ENCODE peak calls at places on chromosomes 4 and X, in eight cellular contexts. Y is Kasumi-1; J is NCI-H510A; C is activated naive CD8-positive, alpha-beta T cell treated with anti-CD3 and anti-CD28 coated beads for 36 hours; W is OCI-LY7; L is HTR-8/SVneo; O is H54; N is T-helper 1 cell. H is an unnamed sample.
A peak's percentile ranks its signal among the peaks of the same experiment; 100 is the strongest.

GRCh38 chr4:152099555-152099954 is 338.7 kb upstream of the GATB start:
- DNase-seq in Y (no peak), J (no peak), C (no peak), W (no peak), L (peak; percentile 23), O (no peak), N (no peak), H (no peak)

GRCh38 chr4:150181536-150181935 is 103.3 kb downstream of the DCLK2 start:
- DNase-seq in Y (peak; percentile 37), J (no peak), C (no peak), W (no peak), L (no peak), O (no peak), N (no peak), H (no peak)

GRCh38 chr4:150682126-150682525 is 100.2 kb downstream of the MAB21L2 start:
- DNase-seq in Y (no peak), J (no peak), C (no peak), W (peak; percentile 70), L (no peak), O (no peak), N (no peak), H (no peak)

GRCh38 chr4:85867281-85867680 is 392.3 kb downstream of the ARHGAP24 start:
- DNase-seq in Y (no peak), J (no peak), C (no peak), W (no peak), L (no peak), O (no peak), N (no peak), H (no peak)

GRCh38 chr4:124940387-124940786 is 227.9 kb upstream of the ANKRD50 start:
- DNase-seq in Y (no peak), J (no peak), C (no peak), W (no peak), L (peak; percentile 49), O (no peak), N (no peak), H (no peak)

GRCh38 chr4:184961693-184962092 is 56.6 kb upstream of the HELT start:
- DNase-seq in Y (no peak), J (peak; percentile 55), C (no peak), W (no peak), L (no peak), O (peak; percentile 19), N (no peak), H (no peak)

GRCh38 chr4:30721353-30722091 is 1.4 kb downstream of the PCDH7 start:
- DNase-seq in Y (no peak), J (no peak), C (no peak), W (no peak), L (peak; percentile 20), O (no peak), N (no peak), H (peak; percentile 28)

GRCh38 chr4:1903035-1903434 is 31.8 kb downstream of the NSD2 start:
- DNase-seq in Y (no peak), J (no peak), C (no peak), W (no peak), L (no peak), O (no peak), N (no peak), H (no peak)

GRCh38 chr4:4666187-4666586 is 124.3 kb upstream of the STX18 start:
- DNase-seq in Y (no peak), J (no peak), C (no peak), W (no peak), L (no peak), O (no peak), N (no peak), H (no peak)

GRCh38 chr4:91330555-91331137 is 973.1 kb upstream of the GRID2 start:
- DNase-seq in Y (no peak), J (no peak), C (no peak), W (no peak), L (no peak), O (no peak), N (no peak), H (no peak)

GRCh38 chrX:70176938-70177533 is at the start of gene DGAT2L6:
- DNase-seq in Y (no peak), J (no peak), C (no peak), W (no peak), L (no peak), O (no peak), N (no peak), H (peak; percentile 47)

GRCh38 chr4:140252742-140253555 is 99.0 kb upstream of the MAML3 start:
- DNase-seq in Y (peak; percentile 51), J (peak; percentile 26), C (peak; percentile 66), W (peak; percentile 52), L (peak; percentile 53), O (peak; percentile 35), N (peak; percentile 57), H (peak; percentile 81)

GRCh38 chrX:151875270-151876026 is 37.2 kb upstream of the MAGEA4 start:
- DNase-seq in Y (no peak), J (no peak), C (no peak), W (no peak), L (no peak), O (no peak), N (no peak), H (no peak)

GRCh38 chr4:169225812-169226211 is 44.9 kb downstream of the SH3RF1 start:
- DNase-seq in Y (peak; percentile 33), J (no peak), C (no peak), W (no peak), L (no peak), O (no peak), N (no peak), H (no peak)

GRCh38 chr4:83219344-83219990 is 65.1 kb downstream of the COQ2 start:
- DNase-seq in Y (no peak), J (peak; percentile 22), C (peak; percentile 74), W (peak; percentile 94), L (no peak), O (no peak), N (no peak), H (peak; percentile 59)

GRCh38 chr4:183396187-183396738 is 48.2 kb upstream of the CDKN2AIP start:
- DNase-seq in Y (peak; percentile 39), J (no peak), C (no peak), W (no peak), L (no peak), O (no peak), N (no peak), H (no peak)

GRCh38 chrX:39841604-39842003 is 256.2 kb downstream of the BCOR start:
- DNase-seq in Y (no peak), J (no peak), C (no peak), W (no peak), L (no peak), O (no peak), N (no peak), H (no peak)

GRCh38 chr4:5990446-5991160 is 27.6 kb downstream of the C4orf50 start:
- DNase-seq in Y (no peak), J (no peak), C (no peak), W (no peak), L (no peak), O (no peak), N (no peak), H (no peak)

GRCh38 chr4:122500852-122501501 is 44.5 kb upstream of the IL2 start:
- DNase-seq in Y (no peak), J (no peak), C (no peak), W (no peak), L (no peak), O (no peak), N (no peak), H (no peak)

GRCh38 chrX:19776753-19777152 is 110.6 kb downstream of the SH3KBP1 start:
- DNase-seq in Y (no peak), J (no peak), C (peak; percentile 43), W (peak; percentile 83), L (no peak), O (no peak), N (no peak), H (no peak)

GRCh38 chr4:105808459-105809041 is 86.7 kb upstream of the NPNT start:
- DNase-seq in Y (no peak), J (no peak), C (no peak), W (no peak), L (no peak), O (no peak), N (no peak), H (no peak)

GRCh38 chr4:72397314-72397713 is 171.7 kb downstream of the ADAMTS3 start:
- DNase-seq in Y (no peak), J (no peak), C (no peak), W (no peak), L (no peak), O (no peak), N (no peak), H (no peak)

GRCh38 chr4:6189511-6189910 is 10.8 kb downstream of the JAKMIP1 start:
- DNase-seq in Y (no peak), J (no peak), C (no peak), W (no peak), L (no peak), O (no peak), N (no peak), H (no peak)

GRCh38 chrX:10190367-10190766 is 33.6 kb downstream of the CLCN4 start:
- DNase-seq in Y (peak; percentile 56), J (peak; percentile 11), C (no peak), W (peak; percentile 54), L (peak; percentile 53), O (no peak), N (no peak), H (peak; percentile 47)

GRCh38 chrX:75781618-75782017 is 3.4 kb downstream of the MAGEE2 start:
- DNase-seq in Y (no peak), J (no peak), C (no peak), W (no peak), L (no peak), O (no peak), N (no peak), H (no peak)

GRCh38 chr4:4694296-4694772 is 152.5 kb upstream of the STX18 start:
- DNase-seq in Y (no peak), J (peak; percentile 20), C (no peak), W (no peak), L (no peak), O (no peak), N (no peak), H (peak; percentile 39)

GRCh38 chrX:45683914-45684313 is 483.2 kb upstream of the DIPK2B start:
- DNase-seq in Y (no peak), J (no peak), C (no peak), W (no peak), L (no peak), O (no peak), N (no peak), H (no peak)

GRCh38 chrX:117407449-117408170 is 709.0 kb downstream of the KLHL13 start:
- DNase-seq in Y (no peak), J (no peak), C (no peak), W (no peak), L (no peak), O (no peak), N (no peak), H (no peak)

GRCh38 chrX:9114245-9114644 is 80.3 kb upstream of the FAM9B start:
- DNase-seq in Y (no peak), J (no peak), C (no peak), W (no peak), L (no peak), O (no peak), N (no peak), H (no peak)

H was measured in SJSA1.